ENCODE peak calls at places on chromosomes 1 and 21, in seven cellular contexts. P, L, S, D, U, M and J are unnamed samples.

GRCh38 chr21:45076245-45076661 is 1.9 kb downstream of the ADARB1 start:
- DNase-seq in P (peak; percentile 64), L (peak; percentile 31), S (peak; percentile 68), D (no peak), U (no peak), M (no peak), J (no peak)

GRCh38 chr1:39196244-39197215 is 8.0 kb upstream of the MACF1 start:
- DNase-seq in P (no peak), L (no peak), S (peak; percentile 50), D (no peak), U (peak; percentile 61), M (no peak), J (peak; percentile 62)

GRCh38 chr1:114298059-114298458 is 144.4 kb upstream of the SYT6 start:
- DNase-seq in P (no peak), L (no peak), S (no peak), D (no peak), U (no peak), M (no peak), J (no peak)

GRCh38 chr1:55724551-55725325 is 509.6 kb upstream of the USP24 start:
- DNase-seq in P (peak; percentile 66), L (peak; percentile 86), S (peak; percentile 97), D (no peak), U (peak; percentile 78), M (no peak), J (peak; percentile 94)

GRCh38 chr21:35428489-35428888 is 379.4 kb upstream of the RUNX1 start:
- DNase-seq in P (peak; percentile 39), L (peak; percentile 47), S (no peak), D (peak; percentile 14), U (peak; percentile 67), M (no peak), J (peak; percentile 61)

GRCh38 chr1:229339520-229339919 is 3.3 kb downstream of the CCSAP start:
- DNase-seq in P (no peak), L (peak; percentile 13), S (no peak), D (no peak), U (no peak), M (no peak), J (no peak)

GRCh38 chr1:94743866-94744265 is 76.3 kb upstream of the SLC44A3 start:
- DNase-seq in P (no peak), L (peak; percentile 61), S (peak; percentile 91), D (no peak), U (no peak), M (no peak), J (peak; percentile 49)

GRCh38 chr1:234040446-234041317 is 136.2 kb downstream of the SLC35F3 start:
- DNase-seq in P (no peak), L (no peak), S (no peak), D (no peak), U (no peak), M (no peak), J (no peak)

GRCh38 chr1:51215169-51215568 is 20.9 kb upstream of the RNF11 start:
- DNase-seq in P (no peak), L (no peak), S (peak; percentile 44), D (no peak), U (no peak), M (no peak), J (no peak)

GRCh38 chr1:153509729-153510354 is 25.9 kb downstream of the S100A6 start:
- DNase-seq in P (no peak), L (peak; percentile 43), S (no peak), D (peak; percentile 30), U (no peak), M (no peak), J (peak; percentile 54)

GRCh38 chr1:12546771-12547585 is 71.0 kb downstream of the DHRS3 start:
- DNase-seq in P (no peak), L (no peak), S (no peak), D (peak; percentile 81), U (peak; percentile 67), M (no peak), J (peak; percentile 29)

GRCh38 chr1:182041615-182042014 is 19.9 kb downstream of the ZNF648 start:
- DNase-seq in P (no peak), L (no peak), S (no peak), D (no peak), U (peak; percentile 5), M (no peak), J (peak; percentile 30)

GRCh38 chr1:171983584-171983983 is 142.3 kb downstream of the DNM3 start:
- DNase-seq in P (no peak), L (peak; percentile 38), S (peak; percentile 32), D (no peak), U (peak; percentile 58), M (peak; percentile 4), J (peak; percentile 51)

GRCh38 chr1:94299627-94300552 is 62.5 kb upstream of the ARHGAP29 start:
- DNase-seq in P (peak; percentile 63), L (peak; percentile 66), S (peak; percentile 49), D (peak; percentile 24), U (peak; percentile 70), M (peak; percentile 98), J (peak; percentile 66)

GRCh38 chr1:15902882-15903281 is 55.4 kb downstream of the SPEN start:
- DNase-seq in P (peak; percentile 56), L (peak; percentile 83), S (peak; percentile 91), D (no peak), U (peak; percentile 41), M (no peak), J (peak; percentile 89)

GRCh38 chr1:60974524-60974923 is 107.8 kb upstream of the NFIA start:
- DNase-seq in P (no peak), L (no peak), S (no peak), D (no peak), U (no peak), M (no peak), J (no peak)

GRCh38 chr1:244833734-244834595 is 1.5 kb upstream of the COX20 start:
- DNase-seq in P (peak; percentile 68), L (peak; percentile 83), S (peak; percentile 69), D (peak; percentile 45), U (peak; percentile 79), M (peak; percentile 80), J (peak; percentile 72)

GRCh38 chr1:220697326-220697725 is 7.2 kb downstream of the C1orf115 start:
- DNase-seq in P (no peak), L (no peak), S (no peak), D (no peak), U (no peak), M (no peak), J (no peak)

GRCh38 chr1:244280221-244280620 is 171.5 kb downstream of the ADSS2 start:
- DNase-seq in P (no peak), L (peak; percentile 34), S (no peak), D (no peak), U (peak; percentile 36), M (no peak), J (peak; percentile 51)

GRCh38 chr1:109923131-109923945 is 12.7 kb downstream of the CSF1 start:
- DNase-seq in P (no peak), L (no peak), S (no peak), D (no peak), U (no peak), M (no peak), J (no peak)

GRCh38 chr1:26169201-26169600 is 438 bp upstream of the C1orf232 start:
- DNase-seq in P (no peak), L (no peak), S (no peak), D (no peak), U (no peak), M (no peak), J (no peak)
- H3K4me3 ChIP-seq in P (peak overlapping the region; percentile 87), L (no peak overlapping the region), S (peak overlapping the region; percentile 84), D (peak overlapping the region; percentile 91), U (no peak overlapping the region), M (peak overlapping the region; percentile 89), J (peak overlapping the region; percentile 76)

GRCh38 chr1:150765229-150765976 is at the start of gene CTSS:
- DNase-seq in P (no peak), L (peak; percentile 29), S (peak; percentile 11), D (no peak), U (no peak), M (no peak), J (peak; percentile 25)
- H3K4me3 ChIP-seq in P (no peak within 1 kb of the TSS), L (no peak within 1 kb of the TSS), S (no peak within 1 kb of the TSS), D (peak within 1 kb of the TSS; percentile 59), U (no peak within 1 kb of the TSS), M (no peak within 1 kb of the TSS), J (peak within 1 kb of the TSS; percentile 20)

DNA sequence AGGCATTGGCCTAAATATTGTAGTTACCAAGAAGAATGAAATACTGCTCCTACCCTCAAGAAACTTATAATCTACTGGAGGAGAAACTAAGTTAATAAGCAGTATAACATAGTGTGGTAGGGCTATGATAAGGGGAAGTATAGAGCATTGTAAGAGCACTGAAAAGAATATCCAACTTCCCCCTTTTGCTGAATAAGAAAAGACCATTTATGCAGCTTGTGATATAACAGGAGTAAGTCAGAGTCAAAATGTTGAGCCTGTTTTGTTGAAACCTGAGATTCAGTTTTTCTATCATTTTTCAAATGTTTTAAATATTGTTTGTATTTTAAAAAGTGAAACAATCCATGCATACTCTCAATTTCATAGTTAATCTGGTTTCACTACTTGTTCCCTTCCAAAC is 48.3 kb upstream of the FCRL4 start:
- DNase-seq in P (no peak), L (no peak), S (no peak), D (no peak), U (no peak), M (no peak), J (no peak)
- H3K4me3 ChIP-seq in P (no peak overlapping the region), L (no peak overlapping the region), S (no peak overlapping the region), D (no peak overlapping the region), U (no peak overlapping the region), M (no peak overlapping the region), J (no peak overlapping the region)

DNA sequence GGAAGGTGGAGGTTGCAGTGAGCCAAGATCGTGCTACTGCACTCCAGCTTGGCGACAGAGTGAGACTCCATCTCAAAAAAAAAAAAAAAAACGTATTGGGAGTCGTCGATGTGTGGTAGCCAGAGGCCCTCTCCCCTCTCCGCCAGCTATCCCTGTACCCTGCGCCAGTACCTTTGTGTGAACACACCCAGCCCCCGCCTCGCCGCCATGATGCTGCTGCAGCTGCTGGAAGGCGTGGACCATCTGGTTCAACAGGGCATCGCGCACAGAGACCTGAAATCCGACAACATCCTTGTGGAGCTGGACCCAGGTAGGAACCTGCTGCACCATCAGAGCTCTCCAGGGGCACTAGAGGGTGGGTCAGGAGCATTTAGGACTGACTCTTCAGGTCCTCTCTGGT is 12.2 kb downstream of the PINK1 start:
- DNase-seq in P (no peak), L (no peak), S (no peak), D (no peak), U (no peak), M (no peak), J (no peak)
- H3K4me3 ChIP-seq in P (no peak overlapping the region), L (no peak overlapping the region), S (no peak overlapping the region), D (no peak overlapping the region), U (no peak overlapping the region), M (no peak overlapping the region), J (no peak overlapping the region)

GRCh38 chr21:39663742-39664492 is 51.2 kb downstream of the B3GALT5 start:
- DNase-seq in P (no peak), L (no peak), S (no peak), D (no peak), U (no peak), M (no peak), J (no peak)

GRCh38 chr21:39664586-39664985 is 51.8 kb downstream of the B3GALT5 start:
- DNase-seq in P (no peak), L (no peak), S (no peak), D (no peak), U (no peak), M (no peak), J (no peak)

GRCh38 chr21:39667353-39667891 is 54.7 kb downstream of the B3GALT5 start:
- DNase-seq in P (no peak), L (no peak), S (no peak), D (no peak), U (no peak), M (no peak), J (no peak)

GRCh38 chr21:39666681-39667315 is 54.1 kb downstream of the B3GALT5 start:
- DNase-seq in P (no peak), L (no peak), S (no peak), D (no peak), U (no peak), M (no peak), J (no peak)

GRCh38 chr21:39666026-39666425 is 53.3 kb downstream of the B3GALT5 start:
- DNase-seq in P (no peak), L (no peak), S (no peak), D (no peak), U (no peak), M (no peak), J (no peak)
- H3K4me3 ChIP-seq in P (no peak overlapping the region), L (peak overlapping the region; percentile 14), S (no peak overlapping the region), D (no peak overlapping the region), U (no peak overlapping the region), M (no peak overlapping the region), J (no peak overlapping the region)